ENCODE peak calls at places on chromosomes 3 and 15, in nine cellular contexts. One of them, this sample, is unnamed.

GRCh38 chr3:50450135-50450911 is 53.1 kb downstream of the CACNA2D2 start:
- DNase-seq in ecto neural progenitor cell: no peak
- DNase-seq in C1 segment of cervical spinal cord: peak; percentile 19
- DNase-seq in T-helper 1 cell: peak; percentile 43
- DNase-seq in WTC11: peak; percentile 32
- DNase-seq in CD4-positive, alpha-beta memory T cell: peak; percentile 61
- DNase-seq in AG08395: no peak
- DNase-seq in GM12865: no peak
- DNase-seq in A549: no peak
- DNase-seq in this sample: no peak

GRCh38 chr3:41601404-41601987 is 360.4 kb downstream of the ULK4 start:
- DNase-seq in ecto neural progenitor cell: no peak
- DNase-seq in C1 segment of cervical spinal cord: no peak
- DNase-seq in T-helper 1 cell: no peak
- DNase-seq in WTC11: no peak
- DNase-seq in CD4-positive, alpha-beta memory T cell: no peak
- DNase-seq in AG08395: no peak
- DNase-seq in GM12865: no peak
- DNase-seq in A549: no peak
- DNase-seq in this sample: no peak

GRCh38 chr3:164673738-164674137 is 404.6 kb downstream of the SI start:
- DNase-seq in ecto neural progenitor cell: no peak
- DNase-seq in C1 segment of cervical spinal cord: no peak
- DNase-seq in T-helper 1 cell: no peak
- DNase-seq in WTC11: no peak
- DNase-seq in CD4-positive, alpha-beta memory T cell: no peak
- DNase-seq in AG08395: no peak
- DNase-seq in GM12865: no peak
- DNase-seq in A549: no peak
- DNase-seq in this sample: no peak

GRCh38 chr3:108189477-108189876 is 32.7 kb downstream of the IFT57 start:
- DNase-seq in ecto neural progenitor cell: no peak
- DNase-seq in C1 segment of cervical spinal cord: no peak
- DNase-seq in T-helper 1 cell: no peak
- DNase-seq in WTC11: no peak
- DNase-seq in CD4-positive, alpha-beta memory T cell: no peak
- DNase-seq in AG08395: no peak
- DNase-seq in GM12865: no peak
- DNase-seq in A549: no peak
- DNase-seq in this sample: no peak

GRCh38 chr3:139269984-139270383 is 73.8 kb upstream of the MRPS22 start:
- DNase-seq in ecto neural progenitor cell: no peak
- DNase-seq in C1 segment of cervical spinal cord: no peak
- DNase-seq in T-helper 1 cell: no peak
- DNase-seq in WTC11: no peak
- DNase-seq in CD4-positive, alpha-beta memory T cell: no peak
- DNase-seq in AG08395: no peak
- DNase-seq in GM12865: no peak
- DNase-seq in A549: no peak
- DNase-seq in this sample: no peak

GRCh38 chr15:65370885-65371284 is 6.9 kb downstream of the IGDCC3 start:
- DNase-seq in ecto neural progenitor cell: no peak
- DNase-seq in C1 segment of cervical spinal cord: no peak
- DNase-seq in T-helper 1 cell: no peak
- DNase-seq in WTC11: no peak
- DNase-seq in CD4-positive, alpha-beta memory T cell: no peak
- DNase-seq in AG08395: no peak
- DNase-seq in GM12865: no peak
- DNase-seq in A549: no peak
- DNase-seq in this sample: no peak

GRCh38 chr3:63450023-63450422 is 171.9 kb downstream of the SYNPR start:
- DNase-seq in ecto neural progenitor cell: no peak
- DNase-seq in C1 segment of cervical spinal cord: no peak
- DNase-seq in T-helper 1 cell: no peak
- DNase-seq in WTC11: no peak
- DNase-seq in CD4-positive, alpha-beta memory T cell: no peak
- DNase-seq in AG08395: no peak
- DNase-seq in GM12865: no peak
- DNase-seq in A549: no peak
- DNase-seq in this sample: no peak

GRCh38 chr3:113231391-113231790 is 20.0 kb downstream of the BOC start:
- DNase-seq in ecto neural progenitor cell: no peak
- DNase-seq in C1 segment of cervical spinal cord: no peak
- DNase-seq in T-helper 1 cell: no peak
- DNase-seq in WTC11: no peak
- DNase-seq in CD4-positive, alpha-beta memory T cell: no peak
- DNase-seq in AG08395: peak; percentile 65
- DNase-seq in GM12865: no peak
- DNase-seq in A549: no peak
- DNase-seq in this sample: no peak

GRCh38 chr3:46393554-46394434 is 13.1 kb downstream of the CCR5AS start:
- DNase-seq in ecto neural progenitor cell: no peak
- DNase-seq in C1 segment of cervical spinal cord: no peak
- DNase-seq in T-helper 1 cell: no peak
- DNase-seq in WTC11: peak; percentile 38
- DNase-seq in CD4-positive, alpha-beta memory T cell: no peak
- DNase-seq in AG08395: no peak
- DNase-seq in GM12865: peak; percentile 57
- DNase-seq in A549: no peak
- DNase-seq in this sample: no peak

GRCh38 chr15:100602822-100603393 is 519 bp downstream of the ASB7 start:
- DNase-seq in ecto neural progenitor cell: no peak
- DNase-seq in C1 segment of cervical spinal cord: no peak
- DNase-seq in T-helper 1 cell: peak; percentile 19
- DNase-seq in WTC11: peak; percentile 24
- DNase-seq in CD4-positive, alpha-beta memory T cell: no peak
- DNase-seq in AG08395: no peak
- DNase-seq in GM12865: peak; percentile 83
- DNase-seq in A549: peak; percentile 21
- DNase-seq in this sample: no peak

GRCh38 chr3:45365060-45365459 is 23.3 kb upstream of the LARS2 start:
- DNase-seq in ecto neural progenitor cell: no peak
- DNase-seq in C1 segment of cervical spinal cord: no peak
- DNase-seq in T-helper 1 cell: no peak
- DNase-seq in WTC11: no peak
- DNase-seq in CD4-positive, alpha-beta memory T cell: no peak
- DNase-seq in AG08395: peak; percentile 18
- DNase-seq in GM12865: no peak
- DNase-seq in A549: no peak
- DNase-seq in this sample: no peak

GRCh38 chr15:34795267-34796081 is at the start of gene ACTC1:
- DNase-seq in ecto neural progenitor cell: peak; percentile 74
- DNase-seq in C1 segment of cervical spinal cord: no peak
- DNase-seq in T-helper 1 cell: no peak
- DNase-seq in WTC11: peak; percentile 73
- DNase-seq in CD4-positive, alpha-beta memory T cell: no peak
- DNase-seq in AG08395: peak; percentile 86
- DNase-seq in GM12865: no peak
- DNase-seq in A549: peak; percentile 21
- DNase-seq in this sample: no peak

GRCh38 chr3:190101320-190102117 is 19.2 kb downstream of the P3H2 start:
- DNase-seq in ecto neural progenitor cell: no peak
- DNase-seq in C1 segment of cervical spinal cord: no peak
- DNase-seq in T-helper 1 cell: no peak
- DNase-seq in WTC11: no peak
- DNase-seq in CD4-positive, alpha-beta memory T cell: no peak
- DNase-seq in AG08395: peak; percentile 12
- DNase-seq in GM12865: peak; percentile 78
- DNase-seq in A549: no peak
- DNase-seq in this sample: no peak

GRCh38 chr3:1798711-1799410 is 299.8 kb upstream of the CNTN4 start:
- DNase-seq in ecto neural progenitor cell: no peak
- DNase-seq in C1 segment of cervical spinal cord: no peak
- DNase-seq in T-helper 1 cell: no peak
- DNase-seq in WTC11: no peak
- DNase-seq in CD4-positive, alpha-beta memory T cell: no peak
- DNase-seq in AG08395: no peak
- DNase-seq in GM12865: no peak
- DNase-seq in A549: no peak
- DNase-seq in this sample: no peak

GRCh38 chr3:36695769-36696137 is 68.6 kb downstream of the DCLK3 start:
- DNase-seq in ecto neural progenitor cell: no peak
- DNase-seq in C1 segment of cervical spinal cord: no peak
- DNase-seq in T-helper 1 cell: no peak
- DNase-seq in WTC11: no peak
- DNase-seq in CD4-positive, alpha-beta memory T cell: no peak
- DNase-seq in AG08395: peak; percentile 53
- DNase-seq in GM12865: no peak
- DNase-seq in A549: no peak
- DNase-seq in this sample: no peak

GRCh38 chr3:31941230-31941632 is 39.8 kb downstream of the OSBPL10 start:
- DNase-seq in ecto neural progenitor cell: no peak
- DNase-seq in C1 segment of cervical spinal cord: no peak
- DNase-seq in T-helper 1 cell: no peak
- DNase-seq in WTC11: no peak
- DNase-seq in CD4-positive, alpha-beta memory T cell: no peak
- DNase-seq in AG08395: no peak
- DNase-seq in GM12865: no peak
- DNase-seq in A549: peak; percentile 61
- DNase-seq in this sample: no peak

GRCh38 chr15:34366271-34367043 is 539 bp downstream of the LPCAT4 start:
- DNase-seq in ecto neural progenitor cell: peak; percentile 81
- DNase-seq in C1 segment of cervical spinal cord: peak; percentile 42
- DNase-seq in T-helper 1 cell: peak; percentile 30
- DNase-seq in WTC11: peak; percentile 85
- DNase-seq in CD4-positive, alpha-beta memory T cell: peak; percentile 30
- DNase-seq in AG08395: peak; percentile 41
- DNase-seq in GM12865: peak; percentile 64
- DNase-seq in A549: peak; percentile 66
- DNase-seq in this sample: peak; percentile 19

GRCh38 chr3:86787091-86787490 is 203.9 kb downstream of the VGLL3 start:
- DNase-seq in ecto neural progenitor cell: no peak
- DNase-seq in C1 segment of cervical spinal cord: no peak
- DNase-seq in T-helper 1 cell: no peak
- DNase-seq in WTC11: no peak
- DNase-seq in CD4-positive, alpha-beta memory T cell: no peak
- DNase-seq in AG08395: no peak
- DNase-seq in GM12865: no peak
- DNase-seq in A549: peak; percentile 48
- DNase-seq in this sample: no peak

GRCh38 chr3:151209652-151210051 is 6.6 kb upstream of the GPR171 start:
- DNase-seq in ecto neural progenitor cell: no peak
- DNase-seq in C1 segment of cervical spinal cord: no peak
- DNase-seq in T-helper 1 cell: no peak
- DNase-seq in WTC11: no peak
- DNase-seq in CD4-positive, alpha-beta memory T cell: peak; percentile 50
- DNase-seq in AG08395: no peak
- DNase-seq in GM12865: no peak
- DNase-seq in A549: no peak
- DNase-seq in this sample: no peak

GRCh38 chr3:15633159-15633558 is 31.6 kb downstream of the BTD start:
- DNase-seq in ecto neural progenitor cell: no peak
- DNase-seq in C1 segment of cervical spinal cord: no peak
- DNase-seq in T-helper 1 cell: no peak
- DNase-seq in WTC11: no peak
- DNase-seq in CD4-positive, alpha-beta memory T cell: no peak
- DNase-seq in AG08395: no peak
- DNase-seq in GM12865: no peak
- DNase-seq in A549: no peak
- DNase-seq in this sample: no peak

GRCh38 chr15:41957021-41957897 is 15.1 kb downstream of the EHD4 start:
- DNase-seq in ecto neural progenitor cell: no peak
- DNase-seq in C1 segment of cervical spinal cord: no peak
- DNase-seq in T-helper 1 cell: no peak
- DNase-seq in WTC11: no peak
- DNase-seq in CD4-positive, alpha-beta memory T cell: no peak
- DNase-seq in AG08395: no peak
- DNase-seq in GM12865: peak; percentile 86
- DNase-seq in A549: no peak
- DNase-seq in this sample: no peak

GRCh38 chr3:69370156-69370944 is 15.5 kb downstream of the FRMD4B start:
- DNase-seq in ecto neural progenitor cell: no peak
- DNase-seq in C1 segment of cervical spinal cord: no peak
- DNase-seq in T-helper 1 cell: no peak
- DNase-seq in WTC11: no peak
- DNase-seq in CD4-positive, alpha-beta memory T cell: peak; percentile 6
- DNase-seq in AG08395: peak; percentile 40
- DNase-seq in GM12865: peak; percentile 22
- DNase-seq in A549: no peak
- DNase-seq in this sample: peak; percentile 45

GRCh38 chr3:38365469-38366062 is 19.0 kb downstream of the XYLB start:
- DNase-seq in ecto neural progenitor cell: no peak
- DNase-seq in C1 segment of cervical spinal cord: no peak
- DNase-seq in T-helper 1 cell: no peak
- DNase-seq in WTC11: no peak
- DNase-seq in CD4-positive, alpha-beta memory T cell: no peak
- DNase-seq in AG08395: no peak
- DNase-seq in GM12865: no peak
- DNase-seq in A549: no peak
- DNase-seq in this sample: no peak

GRCh38 chr15:84552896-84553295 is 47.9 kb upstream of the ZSCAN2 start:
- DNase-seq in ecto neural progenitor cell: no peak
- DNase-seq in C1 segment of cervical spinal cord: no peak
- DNase-seq in T-helper 1 cell: no peak
- DNase-seq in WTC11: no peak
- DNase-seq in CD4-positive, alpha-beta memory T cell: no peak
- DNase-seq in AG08395: peak; percentile 63
- DNase-seq in GM12865: no peak
- DNase-seq in A549: no peak
- DNase-seq in this sample: no peak